ENCODE peak calls at places on chromosomes 11 and 22, in seven cellular contexts. L is central memory CD4-positive, alpha-beta T cell; F is HCEC 1CT; V is posterior vena cava; M is tibial nerve; Z is HTR-8/SVneo; K is tibial artery. H is an unnamed sample.

GRCh38 chr11:14942735-14943134 is 29.4 kb downstream of the CALCA start:
- DNase-seq in L (no peak), F (no peak), V (no peak), M (no peak), Z (no peak), K (no peak), H (no peak)

GRCh38 chr22:37377927-37378326 is 49.4 kb downstream of the ELFN2 start:
- DNase-seq in L (no peak), F (no peak), V (no peak), M (no peak), Z (no peak), K (no peak), H (no peak)

GRCh38 chr11:42205518-42205917 is 746.1 kb upstream of the LRRC4C start:
- DNase-seq in L (no peak), F (no peak), V (no peak), M (no peak), Z (no peak), K (no peak), H (no peak)

GRCh38 chr11:87290304-87290922 is 252.7 kb downstream of the TMEM135 start:
- DNase-seq in L (peak), F (peak), V (no peak), M (no peak), Z (peak), K (no peak), H (peak)

GRCh38 chr11:19430346-19431058 is 189.8 kb upstream of the E2F8 start:
- DNase-seq in L (no peak), F (no peak), V (no peak), M (no peak), Z (no peak), K (no peak), H (no peak)

GRCh38 chr11:88420165-88420781 is 82.7 kb upstream of the CTSC start:
- DNase-seq in L (no peak), F (peak), V (no peak), M (no peak), Z (no peak), K (no peak), H (no peak)

GRCh38 chr11:92226331-92227232 is 2.0 kb downstream of the FAT3 start:
- DNase-seq in L (no peak), F (no peak), V (peak), M (no peak), Z (peak), K (peak), H (no peak)

GRCh38 chr22:27799334-27800249 is 2.0 kb downstream of the MN1 start:
- DNase-seq in L (no peak), F (no peak), V (no peak), M (no peak), Z (no peak), K (peak), H (no peak)

GRCh38 chr11:68312780-68313573 is 586 bp downstream of the LRP5 start:
- DNase-seq in L (no peak), F (no peak), V (no peak), M (no peak), Z (no peak), K (no peak), H (no peak)

GRCh38 chr11:61955031-61955415 is 4.9 kb downstream of the BEST1 start:
- DNase-seq in L (no peak), F (peak), V (peak), M (no peak), Z (no peak), K (peak), H (no peak)

GRCh38 chr11:116062129-116062525 is 557.9 kb upstream of the CADM1 start:
- DNase-seq in L (no peak), F (no peak), V (peak), M (no peak), Z (no peak), K (no peak), H (no peak)

GRCh38 chr22:36761553-36762240 is 14.2 kb downstream of the IFT27 start:
- DNase-seq in L (no peak), F (no peak), V (no peak), M (no peak), Z (no peak), K (peak), H (no peak)

GRCh38 chr11:97961431-97961830 is 1059.3 kb upstream of the CNTN5 start:
- DNase-seq in L (no peak), F (no peak), V (no peak), M (no peak), Z (no peak), K (no peak), H (no peak)

GRCh38 chr11:3022300-3022967 is 30.3 kb upstream of the NAP1L4 start:
- DNase-seq in L (no peak), F (peak), V (no peak), M (no peak), Z (no peak), K (no peak), H (peak)

GRCh38 chr11:2091786-2092463 is 47.3 kb downstream of the IGF2 start:
- DNase-seq in L (no peak), F (no peak), V (peak), M (no peak), Z (no peak), K (no peak), H (no peak)

GRCh38 chr22:38706101-38706884 is 549 bp downstream of the GTPBP1 start:
- DNase-seq in L (peak), F (no peak), V (peak), M (no peak), Z (no peak), K (peak), H (no peak)

H was measured in COLO829.